ENCODE peak calls at places on chromosomes 3 and 15, in eight cellular contexts. One of them, this sample, is unnamed.

GRCh38 chr3:142534543-142534942 is 44.0 kb downstream of the ATR start:
- DNase-seq in choroid plexus epithelial cell: no peak
- DNase-seq in brain microvascular endothelial cell: no peak
- DNase-seq in epithelial cell of esophagus: no peak
- DNase-seq in uterus: no peak
- DNase-seq in esophagus squamous epithelium: no peak
- DNase-seq in skeletal muscle cell: no peak
- DNase-seq in effector memory CD4-positive, alpha-beta T cell: no peak
- DNase-seq in this sample: no peak

GRCh38 chr3:196650740-196651311 is 11.3 kb downstream of the NRROS start:
- DNase-seq in choroid plexus epithelial cell: peak
- DNase-seq in brain microvascular endothelial cell: peak
- DNase-seq in epithelial cell of esophagus: peak
- DNase-seq in uterus: peak
- DNase-seq in esophagus squamous epithelium: no peak
- DNase-seq in skeletal muscle cell: peak
- DNase-seq in effector memory CD4-positive, alpha-beta T cell: no peak
- DNase-seq in this sample: peak

GRCh38 chr3:143016321-143016972 is 15.1 kb downstream of the U2SURP start:
- DNase-seq in choroid plexus epithelial cell: no peak
- DNase-seq in brain microvascular endothelial cell: no peak
- DNase-seq in epithelial cell of esophagus: peak
- DNase-seq in uterus: no peak
- DNase-seq in esophagus squamous epithelium: no peak
- DNase-seq in skeletal muscle cell: no peak
- DNase-seq in effector memory CD4-positive, alpha-beta T cell: no peak
- DNase-seq in this sample: peak

GRCh38 chr15:83657549-83657948 is 3.6 kb downstream of the ADAMTSL3 start:
- DNase-seq in choroid plexus epithelial cell: peak
- DNase-seq in brain microvascular endothelial cell: no peak
- DNase-seq in epithelial cell of esophagus: no peak
- DNase-seq in uterus: no peak
- DNase-seq in esophagus squamous epithelium: no peak
- DNase-seq in skeletal muscle cell: no peak
- DNase-seq in effector memory CD4-positive, alpha-beta T cell: no peak
- DNase-seq in this sample: peak

GRCh38 chr3:141011511-141012262 is 39.5 kb upstream of the SPSB4 start:
- DNase-seq in choroid plexus epithelial cell: peak
- DNase-seq in brain microvascular endothelial cell: peak
- DNase-seq in epithelial cell of esophagus: peak
- DNase-seq in uterus: peak
- DNase-seq in esophagus squamous epithelium: no peak
- DNase-seq in skeletal muscle cell: peak
- DNase-seq in effector memory CD4-positive, alpha-beta T cell: peak
- DNase-seq in this sample: peak

GRCh38 chr3:43389388-43390254 is 103.3 kb downstream of the SNRK start:
- DNase-seq in choroid plexus epithelial cell: peak
- DNase-seq in brain microvascular endothelial cell: peak
- DNase-seq in epithelial cell of esophagus: peak
- DNase-seq in uterus: no peak
- DNase-seq in esophagus squamous epithelium: peak
- DNase-seq in skeletal muscle cell: peak
- DNase-seq in effector memory CD4-positive, alpha-beta T cell: peak
- DNase-seq in this sample: no peak

GRCh38 chr3:146218880-146219866 is 31.7 kb downstream of the PLSCR4 start:
- DNase-seq in choroid plexus epithelial cell: peak
- DNase-seq in brain microvascular endothelial cell: peak
- DNase-seq in epithelial cell of esophagus: peak
- DNase-seq in uterus: peak
- DNase-seq in esophagus squamous epithelium: no peak
- DNase-seq in skeletal muscle cell: no peak
- DNase-seq in effector memory CD4-positive, alpha-beta T cell: no peak
- DNase-seq in this sample: peak

GRCh38 chr3:57545636-57546268 is 1.6 kb upstream of the DNAH12 start:
- DNase-seq in choroid plexus epithelial cell: no peak
- DNase-seq in brain microvascular endothelial cell: no peak
- DNase-seq in epithelial cell of esophagus: no peak
- DNase-seq in uterus: no peak
- DNase-seq in esophagus squamous epithelium: no peak
- DNase-seq in skeletal muscle cell: no peak
- DNase-seq in effector memory CD4-positive, alpha-beta T cell: no peak
- DNase-seq in this sample: no peak

GRCh38 chr3:35498506-35499210 is 140.7 kb upstream of the ARPP21 start:
- DNase-seq in choroid plexus epithelial cell: no peak
- DNase-seq in brain microvascular endothelial cell: no peak
- DNase-seq in epithelial cell of esophagus: no peak
- DNase-seq in uterus: no peak
- DNase-seq in esophagus squamous epithelium: no peak
- DNase-seq in skeletal muscle cell: no peak
- DNase-seq in effector memory CD4-positive, alpha-beta T cell: no peak
- DNase-seq in this sample: no peak

GRCh38 chr3:45690331-45691035 is 1.3 kb downstream of the SACM1L start:
- DNase-seq in choroid plexus epithelial cell: no peak
- DNase-seq in brain microvascular endothelial cell: no peak
- DNase-seq in epithelial cell of esophagus: no peak
- DNase-seq in uterus: no peak
- DNase-seq in esophagus squamous epithelium: no peak
- DNase-seq in skeletal muscle cell: no peak
- DNase-seq in effector memory CD4-positive, alpha-beta T cell: no peak
- DNase-seq in this sample: no peak

GRCh38 chr3:183664913-183665381 is 29.5 kb downstream of the KLHL24 start:
- DNase-seq in choroid plexus epithelial cell: peak
- DNase-seq in brain microvascular endothelial cell: peak
- DNase-seq in epithelial cell of esophagus: peak
- DNase-seq in uterus: no peak
- DNase-seq in esophagus squamous epithelium: no peak
- DNase-seq in skeletal muscle cell: peak
- DNase-seq in effector memory CD4-positive, alpha-beta T cell: no peak
- DNase-seq in this sample: no peak

GRCh38 chr3:27281671-27282150 is 87.5 kb downstream of the NEK10 start:
- DNase-seq in choroid plexus epithelial cell: no peak
- DNase-seq in brain microvascular endothelial cell: no peak
- DNase-seq in epithelial cell of esophagus: no peak
- DNase-seq in uterus: no peak
- DNase-seq in esophagus squamous epithelium: no peak
- DNase-seq in skeletal muscle cell: no peak
- DNase-seq in effector memory CD4-positive, alpha-beta T cell: no peak
- DNase-seq in this sample: no peak

GRCh38 chr15:57562220-57562769 is 29.4 kb upstream of the MYZAP start:
- DNase-seq in choroid plexus epithelial cell: no peak
- DNase-seq in brain microvascular endothelial cell: no peak
- DNase-seq in epithelial cell of esophagus: no peak
- DNase-seq in uterus: peak
- DNase-seq in esophagus squamous epithelium: no peak
- DNase-seq in skeletal muscle cell: no peak
- DNase-seq in effector memory CD4-positive, alpha-beta T cell: no peak
- DNase-seq in this sample: no peak

GRCh38 chr3:152396867-152397266 is 128.1 kb downstream of the MBNL1 start:
- DNase-seq in choroid plexus epithelial cell: peak
- DNase-seq in brain microvascular endothelial cell: no peak
- DNase-seq in epithelial cell of esophagus: no peak
- DNase-seq in uterus: no peak
- DNase-seq in esophagus squamous epithelium: no peak
- DNase-seq in skeletal muscle cell: no peak
- DNase-seq in effector memory CD4-positive, alpha-beta T cell: no peak
- DNase-seq in this sample: no peak

GRCh38 chr3:121969631-121970030 is 52.4 kb downstream of the ILDR1 start:
- DNase-seq in choroid plexus epithelial cell: no peak
- DNase-seq in brain microvascular endothelial cell: no peak
- DNase-seq in epithelial cell of esophagus: no peak
- DNase-seq in uterus: no peak
- DNase-seq in esophagus squamous epithelium: no peak
- DNase-seq in skeletal muscle cell: no peak
- DNase-seq in effector memory CD4-positive, alpha-beta T cell: no peak
- DNase-seq in this sample: no peak

GRCh38 chr3:121975702-121976302 is 46.2 kb downstream of the ILDR1 start:
- DNase-seq in choroid plexus epithelial cell: no peak
- DNase-seq in brain microvascular endothelial cell: no peak
- DNase-seq in epithelial cell of esophagus: peak
- DNase-seq in uterus: no peak
- DNase-seq in esophagus squamous epithelium: no peak
- DNase-seq in skeletal muscle cell: no peak
- DNase-seq in effector memory CD4-positive, alpha-beta T cell: no peak
- DNase-seq in this sample: no peak

GRCh38 chr3:121974601-121975111 is 47.4 kb downstream of the ILDR1 start:
- DNase-seq in choroid plexus epithelial cell: no peak
- DNase-seq in brain microvascular endothelial cell: no peak
- DNase-seq in epithelial cell of esophagus: peak
- DNase-seq in uterus: no peak
- DNase-seq in esophagus squamous epithelium: no peak
- DNase-seq in skeletal muscle cell: no peak
- DNase-seq in effector memory CD4-positive, alpha-beta T cell: no peak
- DNase-seq in this sample: no peak

DNA sequence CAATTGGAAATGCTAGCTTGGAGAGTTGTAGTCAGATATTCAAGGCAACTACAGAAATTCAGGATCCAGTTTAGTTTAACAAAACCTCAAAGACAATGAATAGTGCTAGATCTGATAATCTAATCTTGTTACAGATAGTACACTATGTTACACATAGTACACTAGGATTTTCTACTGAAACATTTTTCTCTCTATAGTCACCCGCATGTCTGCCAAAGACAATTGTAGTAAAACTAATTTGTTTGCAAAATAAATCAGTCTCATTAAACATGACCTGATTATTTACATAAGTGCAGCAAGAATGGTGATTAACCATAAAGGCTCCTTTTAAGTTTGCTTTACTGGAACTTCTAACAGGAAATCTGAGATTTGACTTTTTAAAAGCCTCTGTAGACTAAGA is 52.0 kb downstream of the ILDR1 start:
- DNase-seq in choroid plexus epithelial cell: no peak
- DNase-seq in brain microvascular endothelial cell: no peak
- DNase-seq in epithelial cell of esophagus: peak
- DNase-seq in uterus: no peak
- DNase-seq in esophagus squamous epithelium: no peak
- DNase-seq in skeletal muscle cell: no peak
- DNase-seq in effector memory CD4-positive, alpha-beta T cell: no peak
- DNase-seq in this sample: no peak
- H3K4me3 ChIP-seq in choroid plexus epithelial cell: no peak
- H3K4me3 ChIP-seq in brain microvascular endothelial cell: no peak
- H3K4me3 ChIP-seq in epithelial cell of esophagus: no peak
- H3K4me3 ChIP-seq in uterus: no peak
- H3K4me3 ChIP-seq in esophagus squamous epithelium: no peak
- H3K4me3 ChIP-seq in skeletal muscle cell: no peak
- H3K4me3 ChIP-seq in effector memory CD4-positive, alpha-beta T cell: no peak
- H3K4me3 ChIP-seq in this sample: no peak

GRCh38 chr3:31377045-31377642 is 155.6 kb upstream of the STT3B start:
- DNase-seq in choroid plexus epithelial cell: peak
- DNase-seq in brain microvascular endothelial cell: peak
- DNase-seq in epithelial cell of esophagus: peak
- DNase-seq in uterus: no peak
- DNase-seq in esophagus squamous epithelium: no peak
- DNase-seq in skeletal muscle cell: no peak
- DNase-seq in effector memory CD4-positive, alpha-beta T cell: no peak
- DNase-seq in this sample: no peak

GRCh38 chr3:31384117-31384516 is 148.6 kb upstream of the STT3B start:
- DNase-seq in choroid plexus epithelial cell: no peak
- DNase-seq in brain microvascular endothelial cell: peak
- DNase-seq in epithelial cell of esophagus: no peak
- DNase-seq in uterus: no peak
- DNase-seq in esophagus squamous epithelium: no peak
- DNase-seq in skeletal muscle cell: no peak
- DNase-seq in effector memory CD4-positive, alpha-beta T cell: no peak
- DNase-seq in this sample: no peak

GRCh38 chr3:31378226-31378625 is 154.5 kb upstream of the STT3B start:
- DNase-seq in choroid plexus epithelial cell: no peak
- DNase-seq in brain microvascular endothelial cell: no peak
- DNase-seq in epithelial cell of esophagus: no peak
- DNase-seq in uterus: no peak
- DNase-seq in esophagus squamous epithelium: no peak
- DNase-seq in skeletal muscle cell: no peak
- DNase-seq in effector memory CD4-positive, alpha-beta T cell: no peak
- DNase-seq in this sample: no peak

GRCh38 chr3:31382856-31383255 is 149.9 kb upstream of the STT3B start:
- DNase-seq in choroid plexus epithelial cell: no peak
- DNase-seq in brain microvascular endothelial cell: no peak
- DNase-seq in epithelial cell of esophagus: peak
- DNase-seq in uterus: no peak
- DNase-seq in esophagus squamous epithelium: no peak
- DNase-seq in skeletal muscle cell: no peak
- DNase-seq in effector memory CD4-positive, alpha-beta T cell: no peak
- DNase-seq in this sample: no peak

DNA sequence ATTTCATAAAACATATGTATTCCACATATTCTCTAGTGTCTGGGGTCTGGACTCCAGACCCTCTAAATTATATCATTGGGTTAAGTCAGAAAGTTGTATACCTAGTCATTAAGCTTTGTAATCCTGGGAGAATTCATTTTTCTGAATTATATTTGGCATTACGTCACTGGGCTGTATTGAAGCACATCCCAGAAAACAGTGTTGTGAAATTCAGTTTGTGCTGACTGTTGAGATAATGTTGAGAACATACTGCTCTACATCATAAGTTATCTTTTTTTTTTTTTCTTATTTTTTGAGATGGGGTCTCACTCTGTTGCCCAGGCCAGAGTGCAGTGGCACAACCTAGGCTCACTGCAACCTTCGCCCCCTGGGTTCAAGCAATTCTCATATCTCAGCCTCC is 153.1 kb upstream of the STT3B start:
- DNase-seq in choroid plexus epithelial cell: peak
- DNase-seq in brain microvascular endothelial cell: no peak
- DNase-seq in epithelial cell of esophagus: no peak
- DNase-seq in uterus: no peak
- DNase-seq in esophagus squamous epithelium: no peak
- DNase-seq in skeletal muscle cell: no peak
- DNase-seq in effector memory CD4-positive, alpha-beta T cell: no peak
- DNase-seq in this sample: no peak
- H3K4me3 ChIP-seq in choroid plexus epithelial cell: no peak
- H3K4me3 ChIP-seq in brain microvascular endothelial cell: no peak
- H3K4me3 ChIP-seq in epithelial cell of esophagus: no peak
- H3K4me3 ChIP-seq in uterus: no peak
- H3K4me3 ChIP-seq in esophagus squamous epithelium: no peak
- H3K4me3 ChIP-seq in skeletal muscle cell: no peak
- H3K4me3 ChIP-seq in effector memory CD4-positive, alpha-beta T cell: no peak
- H3K4me3 ChIP-seq in this sample: no peak

GRCh38 chr3:121627211-121627610 is 33.5 kb downstream of the HCLS1 start:
- DNase-seq in choroid plexus epithelial cell: no peak
- DNase-seq in brain microvascular endothelial cell: no peak
- DNase-seq in epithelial cell of esophagus: no peak
- DNase-seq in uterus: no peak
- DNase-seq in esophagus squamous epithelium: no peak
- DNase-seq in skeletal muscle cell: no peak
- DNase-seq in effector memory CD4-positive, alpha-beta T cell: no peak
- DNase-seq in this sample: peak
- H3K4me3 ChIP-seq in choroid plexus epithelial cell: no peak
- H3K4me3 ChIP-seq in brain microvascular endothelial cell: no peak
- H3K4me3 ChIP-seq in epithelial cell of esophagus: no peak
- H3K4me3 ChIP-seq in uterus: no peak
- H3K4me3 ChIP-seq in esophagus squamous epithelium: no peak
- H3K4me3 ChIP-seq in skeletal muscle cell: no peak
- H3K4me3 ChIP-seq in effector memory CD4-positive, alpha-beta T cell: no peak
- H3K4me3 ChIP-seq in this sample: no peak

DNA sequence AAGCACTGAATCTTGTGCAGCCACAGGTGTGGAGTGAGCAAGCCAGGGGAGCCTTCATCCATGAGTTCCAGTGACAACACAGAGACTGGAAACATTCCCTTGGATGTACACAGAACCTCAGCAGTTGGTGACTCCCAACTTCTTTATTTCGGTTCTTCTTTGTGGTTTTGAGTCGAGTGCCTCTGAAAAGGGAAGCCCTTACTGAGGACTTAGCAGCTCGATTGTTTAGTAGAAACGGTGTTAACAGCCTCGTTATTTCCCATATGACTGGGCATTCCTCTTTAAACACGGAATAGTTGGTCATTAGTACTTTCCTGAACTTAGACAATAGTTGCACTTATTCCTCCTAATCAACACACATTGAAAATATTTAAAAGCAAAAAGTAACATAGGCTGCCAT is 7.7 kb downstream of the SLCO3A1 start:
- DNase-seq in choroid plexus epithelial cell: no peak
- DNase-seq in brain microvascular endothelial cell: no peak
- DNase-seq in epithelial cell of esophagus: no peak
- DNase-seq in uterus: no peak
- DNase-seq in esophagus squamous epithelium: no peak
- DNase-seq in skeletal muscle cell: no peak
- DNase-seq in effector memory CD4-positive, alpha-beta T cell: no peak
- DNase-seq in this sample: no peak
- H3K4me3 ChIP-seq in choroid plexus epithelial cell: no peak
- H3K4me3 ChIP-seq in brain microvascular endothelial cell: no peak
- H3K4me3 ChIP-seq in epithelial cell of esophagus: no peak
- H3K4me3 ChIP-seq in uterus: no peak
- H3K4me3 ChIP-seq in esophagus squamous epithelium: no peak
- H3K4me3 ChIP-seq in skeletal muscle cell: no peak
- H3K4me3 ChIP-seq in effector memory CD4-positive, alpha-beta T cell: no peak
- H3K4me3 ChIP-seq in this sample: no peak

This sample was measured in A673.